ENCODE peak calls at places on chromosomes 1 and 21, in nine cellular contexts. O is Daoy, Z is omental fat pad, F is NCI-H1436, I is M059J, Q is iris pigment epithelial cell, S is Kasumi-1, V is T-helper 9 cell, C is GM23248. D is an unnamed sample.

GRCh38 chr1:41919764-41920397 is 1.2 kb upstream of the HIVEP3 start:
- DNase-seq in O (peak), Z (no peak), F (peak), I (peak), Q (peak), S (no peak), V (peak), C (peak), D (peak)

GRCh38 chr1:15684468-15685283 is 556 bp downstream of the PLEKHM2 start:
- DNase-seq in O (peak), Z (no peak), F (no peak), I (peak), Q (peak), S (peak), V (peak), C (peak), D (peak)

GRCh38 chr1:9376886-9377333 is 84.2 kb downstream of the SPSB1 start:
- DNase-seq in O (peak), Z (no peak), F (no peak), I (peak), Q (peak), S (no peak), V (no peak), C (no peak), D (no peak)

GRCh38 chr21:43340491-43341348 is 86.2 kb downstream of the SIK1 start:
- DNase-seq in O (peak), Z (no peak), F (no peak), I (peak), Q (peak), S (no peak), V (no peak), C (peak), D (no peak)

GRCh38 chr1:21901473-21901847 is 35.6 kb downstream of the HSPG2 start:
- DNase-seq in O (peak), Z (no peak), F (no peak), I (no peak), Q (peak), S (no peak), V (no peak), C (peak), D (no peak)

GRCh38 chr1:147717051-147717705 is 43.2 kb downstream of the GJA5 start:
- DNase-seq in O (peak), Z (no peak), F (no peak), I (peak), Q (no peak), S (no peak), V (no peak), C (no peak), D (no peak)

GRCh38 chr1:115976062-115976899 is at the start of gene SLC22A15:
- DNase-seq in O (peak), Z (no peak), F (no peak), I (peak), Q (peak), S (peak), V (peak), C (peak), D (no peak)

GRCh38 chr1:65006806-65007205 is 40.5 kb upstream of the JAK1 start:
- DNase-seq in O (no peak), Z (no peak), F (no peak), I (no peak), Q (peak), S (no peak), V (no peak), C (no peak), D (no peak)

GRCh38 chr1:204171751-204172178 is 5.6 kb upstream of the REN start:
- DNase-seq in O (peak), Z (no peak), F (no peak), I (peak), Q (peak), S (no peak), V (no peak), C (peak), D (no peak)

GRCh38 chr1:185559151-185559550 is 175.0 kb upstream of the HMCN1 start:
- DNase-seq in O (no peak), Z (no peak), F (no peak), I (no peak), Q (no peak), S (no peak), V (no peak), C (no peak), D (no peak)

GRCh38 chr1:3695326-3696217 is 43.3 kb downstream of the TP73 start:
- DNase-seq in O (peak), Z (no peak), F (peak), I (peak), Q (peak), S (peak), V (no peak), C (peak), D (no peak)

GRCh38 chr1:15764269-15764764 is 5.7 kb downstream of the FBLIM1 start:
- DNase-seq in O (no peak), Z (no peak), F (no peak), I (peak), Q (no peak), S (no peak), V (no peak), C (no peak), D (no peak)

GRCh38 chr1:151994956-151995355 is 1.3 kb upstream of the S100A10 start:
- DNase-seq in O (peak), Z (no peak), F (no peak), I (peak), Q (peak), S (no peak), V (no peak), C (peak), D (no peak)

GRCh38 chr1:227766653-227767277 is 31.5 kb downstream of the SNAP47 start:
- DNase-seq in O (no peak), Z (no peak), F (no peak), I (no peak), Q (no peak), S (no peak), V (no peak), C (no peak), D (no peak)

GRCh38 chr21:33026878-33027400 is 1.2 kb downstream of the OLIG2 start:
- DNase-seq in O (peak), Z (no peak), F (no peak), I (no peak), Q (peak), S (no peak), V (no peak), C (peak), D (no peak)

GRCh38 chr1:76317299-76317913 is 242.9 kb downstream of the ST6GALNAC3 start:
- DNase-seq in O (no peak), Z (no peak), F (no peak), I (no peak), Q (no peak), S (no peak), V (no peak), C (peak), D (no peak)

GRCh38 chr1:196655494-196655893 is 3.7 kb downstream of the CFH start:
- DNase-seq in O (no peak), Z (no peak), F (no peak), I (no peak), Q (no peak), S (no peak), V (no peak), C (no peak), D (no peak)

GRCh38 chr1:168087696-168088095 is 49.0 kb downstream of the GPR161 start:
- DNase-seq in O (no peak), Z (no peak), F (no peak), I (no peak), Q (no peak), S (no peak), V (no peak), C (no peak), D (no peak)

D was measured in effector CD8-positive, alpha-beta T cell.